ENCODE peak calls at places on chromosomes 7 and 10, in four cellular contexts. R is endodermal cell; S is central memory CD4-positive, alpha-beta T cell; V is activated CD8-positive, alpha-beta memory T cell treated with anti-CD3 and anti-CD28 coated beads, Interleukin-2, amount 50 U/mL, for 48 hours. P is an unnamed sample.

GRCh38 chr7:86282014-86282682 is 361.6 kb upstream of the GRM3 start:
- DNase-seq in R (no peak), S (no peak), V (no peak), P (no peak)

GRCh38 chr7:20542594-20542993 is 72.9 kb upstream of the ABCB5 start:
- DNase-seq in R (no peak), S (no peak), V (no peak), P (no peak)

GRCh38 chr7:76353744-76354143 is 5.0 kb downstream of the YWHAG start:
- DNase-seq in R (no peak), S (no peak), V (no peak), P (no peak)

GRCh38 chr7:70681847-70682350 is 450.0 kb upstream of the GALNT17 start:
- DNase-seq in R (peak; percentile 72), S (peak; percentile 27), V (no peak), P (no peak)

GRCh38 chr7:36393826-36394225 is 4.2 kb downstream of the ANLN start:
- DNase-seq in R (no peak), S (no peak), V (no peak), P (no peak)

GRCh38 chr10:26269754-26270153 is 53.2 kb downstream of the GAD2 start:
- DNase-seq in R (peak; percentile 54), S (no peak), V (no peak), P (no peak)

GRCh38 chr7:142539901-142540300 is 209.4 kb upstream of the PRSS1 start:
- DNase-seq in R (no peak), S (no peak), V (no peak), P (no peak)

GRCh38 chr7:36131499-36131898 is 21.6 kb upstream of the EEPD1 start:
- DNase-seq in R (peak; percentile 39), S (no peak), V (no peak), P (no peak)

GRCh38 chr7:45001138-45001694 is 1.2 kb downstream of the CCM2 start:
- DNase-seq in R (peak; percentile 68), S (peak; percentile 78), V (peak; percentile 74), P (no peak)

GRCh38 chr7:134473861-134474291 is 15.0 kb upstream of the AKR1B1 start:
- DNase-seq in R (no peak), S (no peak), V (no peak), P (no peak)

GRCh38 chr7:141262101-141262819 is 188.4 kb downstream of the TMEM178B start:
- DNase-seq in R (peak; percentile 48), S (no peak), V (no peak), P (no peak)

GRCh38 chr10:102334106-102334505 is 61.4 kb upstream of the NFKB2 start:
- DNase-seq in R (no peak), S (no peak), V (no peak), P (no peak)

GRCh38 chr10:50605280-50606270 is 18.2 kb downstream of the SGMS1 start:
- DNase-seq in R (no peak), S (no peak), V (no peak), P (no peak)

GRCh38 chr7:142298009-142298408 is 40.2 kb upstream of the PRSS58 start:
- DNase-seq in R (peak; percentile 86), S (no peak), V (no peak), P (no peak)

GRCh38 chr7:138980575-138981285 is 459 bp downstream of the KIAA1549 start:
- DNase-seq in R (peak; percentile 76), S (no peak), V (peak; percentile 61), P (no peak)

GRCh38 chr10:3339531-3339950 is 167.0 kb upstream of the PITRM1 start:
- DNase-seq in R (no peak), S (no peak), V (no peak), P (no peak)

GRCh38 chr7:15889501-15889900 is 203.0 kb upstream of the MEOX2 start:
- DNase-seq in R (peak; percentile 60), S (no peak), V (no peak), P (no peak)

GRCh38 chr7:2954433-2954853 is 89.2 kb downstream of the CARD11 start:
- DNase-seq in R (no peak), S (no peak), V (peak; percentile 70), P (peak; percentile 49)

GRCh38 chr7:75938921-75939320 is 24.0 kb downstream of the POR start:
- DNase-seq in R (no peak), S (no peak), V (no peak), P (no peak)

GRCh38 chr10:107091126-107091525 is 73.4 kb downstream of the SORCS1 start:
- DNase-seq in R (no peak), S (no peak), V (no peak), P (no peak)

GRCh38 chr10:82874671-82875070 is 999.7 kb downstream of the NRG3 start:
- DNase-seq in R (no peak), S (no peak), V (no peak), P (no peak)

GRCh38 chr10:71984798-71985388 is 20.7 kb downstream of the CHST3 start:
- DNase-seq in R (no peak), S (no peak), V (no peak), P (no peak)

GRCh38 chr10:71399946-71400345 is 3.2 kb downstream of the CDH23 start:
- DNase-seq in R (peak; percentile 28), S (no peak), V (peak; percentile 20), P (peak; percentile 40)

GRCh38 chr10:108469940-108470339 is 1305.4 kb upstream of the SORCS1 start:
- DNase-seq in R (no peak), S (no peak), V (no peak), P (no peak)

GRCh38 chr10:92688927-92689662 is 660 bp upstream of the HHEX start:
- DNase-seq in R (peak; percentile 87), S (no peak), V (peak; percentile 62), P (peak; percentile 74)

GRCh38 chr7:142459557-142459963 is 201.7 kb upstream of the PRSS58 start:
- DNase-seq in R (peak; percentile 68), S (peak; percentile 28), V (no peak), P (no peak)

GRCh38 chr10:133198206-133198605 is 31.8 kb upstream of the UTF1 start:
- DNase-seq in R (no peak), S (no peak), V (no peak), P (no peak)

GRCh38 chr10:126463306-126463705 is 75.0 kb upstream of the ADAM12 start:
- DNase-seq in R (no peak), S (no peak), V (no peak), P (no peak)

GRCh38 chr10:82574081-82574480 is 699.1 kb downstream of the NRG3 start:
- DNase-seq in R (no peak), S (no peak), V (no peak), P (no peak)

GRCh38 chr7:131143869-131144268 is 183.8 kb upstream of the MKLN1 start:
- DNase-seq in R (no peak), S (no peak), V (no peak), P (no peak)

GRCh38 chr10:121772890-121773289 is 154.9 kb downstream of the ATE1 start:
- DNase-seq in R (no peak), S (no peak), V (no peak), P (no peak)

GRCh38 chr7:727806-728460 is 852 bp upstream of the PRKAR1B start:
- DNase-seq in R (peak; percentile 60), S (no peak), V (no peak), P (no peak)

GRCh38 chr10:22990443-22990842 is 62.6 kb downstream of the ARMC3 start:
- DNase-seq in R (no peak), S (no peak), V (no peak), P (no peak)